ENCODE peak calls at places on chromosomes 6 and 20, in seven cellular contexts. S is HCT116, W is endothelial cell of umbilical vein, H is GM12878, F is K562, L is HepG2, B is H1. O is an unnamed sample.

GRCh38 chr6:22249646-22250045 is 47.2 kb downstream of the PRL start:
- DNase-seq in S (no peak), W (no peak), H (no peak), F (no peak), L (no peak), B (no peak), O (no peak)

GRCh38 chr6:90186637-90187361 is 109.8 kb downstream of the BACH2 start:
- DNase-seq in S (no peak), W (no peak), H (no peak), F (no peak), L (no peak), B (no peak), O (peak; percentile 48)

GRCh38 chr6:12345694-12346058 is 55.5 kb downstream of the EDN1 start:
- DNase-seq in S (no peak), W (no peak), H (no peak), F (no peak), L (no peak), B (no peak), O (no peak)

GRCh38 chr20:41693136-41693979 is 75.2 kb upstream of the CHD6 start:
- DNase-seq in S (peak; percentile 90), W (peak; percentile 89), H (peak; percentile 82), F (peak; percentile 90), L (peak; percentile 95), B (peak; percentile 65), O (peak; percentile 89)

GRCh38 chr6:131730264-131730663 is 19.4 kb upstream of the CTAGE9 start:
- DNase-seq in S (no peak), W (no peak), H (no peak), F (no peak), L (no peak), B (no peak), O (no peak)

GRCh38 chr20:19978511-19979210 is 38.5 kb upstream of the NAA20 start:
- DNase-seq in S (no peak), W (no peak), H (no peak), F (no peak), L (no peak), B (no peak), O (no peak)

GRCh38 chr6:89999154-89999553 is 104.9 kb downstream of the GJA10 start:
- DNase-seq in S (peak; percentile 54), W (no peak), H (no peak), F (peak; percentile 81), L (no peak), B (no peak), O (no peak)

GRCh38 chr20:856361-856775 is 22.9 kb downstream of the FAM110A start:
- DNase-seq in S (peak; percentile 92), W (no peak), H (no peak), F (no peak), L (no peak), B (no peak), O (no peak)

GRCh38 chr6:41443616-41444525 is 102.3 kb upstream of the FOXP4 start:
- DNase-seq in S (no peak), W (no peak), H (no peak), F (no peak), L (no peak), B (peak; percentile 75), O (no peak)

GRCh38 chr6:88008411-88008810 is 39.2 kb upstream of the SPACA1 start:
- DNase-seq in S (no peak), W (no peak), H (no peak), F (no peak), L (no peak), B (no peak), O (no peak)

GRCh38 chr6:28489366-28490190 is 26.0 kb downstream of the GPX6 start:
- DNase-seq in S (peak; percentile 62), W (peak; percentile 58), H (peak; percentile 36), F (peak; percentile 98), L (peak; percentile 32), B (peak; percentile 82), O (peak; percentile 48)

GRCh38 chr6:18141805-18142590 is 12.9 kb downstream of the TPMT start:
- DNase-seq in S (no peak), W (no peak), H (no peak), F (no peak), L (no peak), B (no peak), O (no peak)

GRCh38 chr6:94323853-94324252 is 904.5 kb upstream of the EPHA7 start:
- DNase-seq in S (no peak), W (peak; percentile 1), H (no peak), F (no peak), L (no peak), B (no peak), O (no peak)

GRCh38 chr20:38113401-38114325 is 51.4 kb downstream of the TGM2 start:
- DNase-seq in S (peak; percentile 27), W (no peak), H (no peak), F (peak; percentile 96), L (peak; percentile 78), B (peak; percentile 79), O (no peak)

GRCh38 chr6:43907312-43907711 is 137.3 kb downstream of the VEGFA start:
- DNase-seq in S (no peak), W (no peak), H (no peak), F (no peak), L (no peak), B (no peak), O (no peak)

GRCh38 chr6:111480988-111481830 is 1.8 kb downstream of the REV3L start:
- DNase-seq in S (no peak), W (peak; percentile 36), H (no peak), F (peak; percentile 47), L (no peak), B (no peak), O (no peak)

GRCh38 chr6:55713411-55713810 is 134.4 kb upstream of the HMGCLL1 start:
- DNase-seq in S (no peak), W (no peak), H (no peak), F (no peak), L (peak; percentile 31), B (no peak), O (no peak)

GRCh38 chr20:51042064-51042463 is 19.2 kb upstream of the KCNG1 start:
- DNase-seq in S (no peak), W (no peak), H (no peak), F (no peak), L (no peak), B (no peak), O (no peak)

GRCh38 chr6:37576336-37576737 is 76.6 kb upstream of the CCDC167 start:
- DNase-seq in S (peak; percentile 85), W (no peak), H (no peak), F (peak; percentile 23), L (no peak), B (no peak), O (no peak)

GRCh38 chr6:80210618-80211017 is 104.1 kb downstream of the BCKDHB start:
- DNase-seq in S (no peak), W (no peak), H (peak; percentile 13), F (peak; percentile 5), L (no peak), B (no peak), O (no peak)

GRCh38 chr20:49167811-49168507 is 20.2 kb downstream of the STAU1 start:
- DNase-seq in S (no peak), W (no peak), H (no peak), F (no peak), L (no peak), B (no peak), O (no peak)

GRCh38 chr6:5422321-5422915 is 161.1 kb downstream of the FARS2 start:
- DNase-seq in S (peak; percentile 7), W (peak; percentile 40), H (no peak), F (peak; percentile 30), L (peak; percentile 34), B (peak; percentile 57), O (no peak)
- TF ChIP-seq POLR2AphosphoS5 in S (no peak), W (no peak), H (no peak), F (no peak), L (no peak), B (no peak), O (no peak)

GRCh38 chr6:170291271-170292110 is 613 bp upstream of the DLL1 start:
- DNase-seq in S (no peak), W (peak; percentile 44), H (no peak), F (no peak), L (no peak), B (peak; percentile 88), O (no peak)

GRCh38 chr6:170289108-170289931 is 1.6 kb downstream of the DLL1 start:
- DNase-seq in S (no peak), W (no peak), H (no peak), F (no peak), L (no peak), B (peak; percentile 77), O (no peak)

GRCh38 chr6:170288091-170288631 is 2.7 kb downstream of the DLL1 start:
- DNase-seq in S (no peak), W (no peak), H (no peak), F (no peak), L (no peak), B (no peak), O (no peak)

GRCh38 chr6:170290306-170291128 is at the start of gene DLL1:
- DNase-seq in S (no peak), W (peak; percentile 52), H (no peak), F (no peak), L (no peak), B (peak; percentile 84), O (no peak)

GRCh38 chr6:170289971-170290305 is 940 bp downstream of the DLL1 start:
- DNase-seq in S (no peak), W (no peak), H (no peak), F (no peak), L (no peak), B (no peak), O (no peak)
- TF ChIP-seq EZH2 in S (no peak), W (no peak), H (no peak), F (no peak), L (no peak), B (peak; percentile 40), O (no peak)

GRCh38 chr20:25526446-25526845 is 58.9 kb downstream of the NINL start:
- DNase-seq in S (no peak), W (no peak), H (no peak), F (no peak), L (no peak), B (no peak), O (no peak)

GRCh38 chr20:25525295-25525694 is 60.0 kb downstream of the NINL start:
- DNase-seq in S (no peak), W (no peak), H (no peak), F (no peak), L (no peak), B (no peak), O (no peak)

GRCh38 chr20:25527949-25528348 is 57.4 kb downstream of the NINL start:
- DNase-seq in S (no peak), W (no peak), H (no peak), F (no peak), L (no peak), B (no peak), O (no peak)

GRCh38 chr20:25529295-25529951 is 55.9 kb downstream of the NINL start:
- DNase-seq in S (no peak), W (no peak), H (no peak), F (no peak), L (no peak), B (no peak), O (no peak)

DNA sequence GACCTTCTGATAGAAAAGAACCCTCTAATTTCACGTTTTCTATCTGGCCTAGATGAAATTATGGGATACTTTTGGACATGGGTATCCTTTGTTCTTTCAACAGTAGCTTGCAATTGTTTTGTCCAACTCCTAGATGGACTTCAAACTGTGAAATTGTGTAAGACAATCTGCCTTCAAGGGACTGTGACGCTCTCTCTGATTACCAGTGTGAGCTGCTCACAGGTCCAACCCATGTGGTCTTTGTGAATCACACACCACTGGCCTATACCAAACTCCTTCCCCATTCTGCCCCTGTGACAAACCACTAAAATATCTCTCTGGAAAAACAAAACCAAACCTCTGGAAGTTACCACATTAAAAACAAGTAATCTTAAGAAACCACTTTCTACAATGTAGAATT is 59.5 kb downstream of the NINL start:
- DNase-seq in S (no peak), W (no peak), H (no peak), F (no peak), L (peak; percentile 97), B (no peak), O (no peak)
- H3K9ac ChIP-seq in S (no peak overlapping the region), W (no peak overlapping the region), H (no peak overlapping the region), F (no peak overlapping the region), L (no peak overlapping the region), B (no peak overlapping the region), O (no peak overlapping the region)

GRCh38 chr6:112941613-112942012 is 594.5 kb downstream of the RFPL4B start:
- DNase-seq in S (no peak), W (no peak), H (no peak), F (no peak), L (no peak), B (no peak), O (no peak)
- TF ChIP-seq POLR2AphosphoS5 in S (no peak), W (no peak), H (no peak), F (no peak), L (no peak), B (no peak), O (no peak)

O was measured in SK-N-MC.